ENCODE peak calls at places on chromosomes 1 and 21, in four cellular contexts. Q is sigmoid colon, M is OCI-LY7, E is K562. G is an unnamed sample.

GRCh38 chr1:121586369-121587229 is 401.8 kb downstream of the SRGAP2C start:
- DNase-seq in Q (peak; percentile 48), M (no peak), E (peak; percentile 28), G (no peak)

GRCh38 chr1:42913426-42914091 is 45.1 kb downstream of the SLC2A1 start:
- DNase-seq in Q (no peak), M (peak; percentile 82), E (peak; percentile 86), G (peak; percentile 57)

GRCh38 chr1:5238351-5239123 is 584.1 kb downstream of the AJAP1 start:
- DNase-seq in Q (no peak), M (no peak), E (no peak), G (no peak)

GRCh38 chr1:197663178-197663953 is 111.9 kb downstream of the DENND1B start:
- DNase-seq in Q (no peak), M (no peak), E (no peak), G (peak; percentile 14)

GRCh38 chr1:4075436-4076225 is 175.6 kb upstream of the C1orf174 start:
- DNase-seq in Q (peak; percentile 29), M (no peak), E (no peak), G (no peak)

GRCh38 chr1:7783178-7783711 is 846 bp upstream of the PER3 start:
- DNase-seq in Q (peak; percentile 93), M (peak; percentile 31), E (peak; percentile 88), G (peak; percentile 18)

GRCh38 chr1:153963850-153964331 is 554 bp upstream of the SLC39A1 start:
- DNase-seq in Q (peak; percentile 82), M (no peak), E (peak; percentile 71), G (peak; percentile 58)

GRCh38 chr1:3258431-3259003 is 189.5 kb downstream of the PRDM16 start:
- DNase-seq in Q (no peak), M (no peak), E (no peak), G (no peak)

GRCh38 chr1:183804916-183805734 is at the start of gene RGL1:
- DNase-seq in Q (peak; percentile 94), M (no peak), E (no peak), G (peak; percentile 70)

GRCh38 chr1:162502928-162503327 is 5.3 kb downstream of the UHMK1 start:
- DNase-seq in Q (no peak), M (no peak), E (no peak), G (peak; percentile 68)

GRCh38 chr1:108573183-108573582 is 13.3 kb downstream of the EEIG2 start:
- DNase-seq in Q (no peak), M (no peak), E (no peak), G (no peak)

GRCh38 chr1:53111073-53111556 is 31.3 kb downstream of the SLC1A7 start:
- DNase-seq in Q (no peak), M (no peak), E (peak; percentile 24), G (peak; percentile 45)

GRCh38 chr1:83559531-83559930 is 439.4 kb downstream of the TTLL7 start:
- DNase-seq in Q (no peak), M (no peak), E (no peak), G (no peak)

GRCh38 chr1:109490029-109490933 is 3.6 kb upstream of the CYB561D1 start:
- DNase-seq in Q (peak; percentile 83), M (peak; percentile 68), E (peak; percentile 79), G (peak; percentile 27)

GRCh38 chr1:46517010-46517600 is 27.5 kb downstream of the DMBX1 start:
- DNase-seq in Q (no peak), M (no peak), E (peak; percentile 77), G (no peak)

GRCh38 chr1:27774654-27775053 is 1.6 kb downstream of the STX12 start:
- DNase-seq in Q (no peak), M (no peak), E (no peak), G (no peak)

GRCh38 chr1:118360817-118361216 is 175.8 kb upstream of the SPAG17 start:
- DNase-seq in Q (no peak), M (no peak), E (no peak), G (peak; percentile 66)

GRCh38 chr1:160405331-160405877 is 5.0 kb downstream of the VANGL2 start:
- DNase-seq in Q (no peak), M (no peak), E (no peak), G (no peak)

GRCh38 chr1:220076861-220077762 is 12.5 kb downstream of the BPNT1 start:
- DNase-seq in Q (no peak), M (no peak), E (no peak), G (peak; percentile 4)

GRCh38 chr1:146034976-146035469 is 13.5 kb upstream of the HJV start:
- DNase-seq in Q (no peak), M (peak; percentile 46), E (peak; percentile 63), G (peak; percentile 4)

GRCh38 chr1:201999625-202000238 is 10.7 kb upstream of the ELF3 start:
- DNase-seq in Q (no peak), M (peak; percentile 59), E (peak; percentile 81), G (no peak)

GRCh38 chr1:238141295-238141694 is 250.6 kb upstream of the ZP4 start:
- DNase-seq in Q (no peak), M (no peak), E (no peak), G (no peak)

GRCh38 chr1:192763756-192764155 is 45.1 kb upstream of the RGS2 start:
- DNase-seq in Q (no peak), M (no peak), E (no peak), G (peak; percentile 71)

GRCh38 chr1:84253891-84254290 is 47.6 kb upstream of the SAMD13 start:
- DNase-seq in Q (peak; percentile 65), M (no peak), E (no peak), G (peak; percentile 97)

GRCh38 chr1:191888996-191889622 is 269.2 kb upstream of the RGS18 start:
- DNase-seq in Q (no peak), M (no peak), E (peak; percentile 90), G (no peak)

GRCh38 chr1:84959294-84959693 is 37.6 kb downstream of the MCOLN2 start:
- DNase-seq in Q (no peak), M (no peak), E (no peak), G (no peak)

GRCh38 chr1:216910081-216910840 is 187.0 kb upstream of the ESRRG start:
- DNase-seq in Q (no peak), M (no peak), E (no peak), G (peak; percentile 60)

GRCh38 chr1:21022279-21023040 is 154.2 kb downstream of the EIF4G3 start:
- DNase-seq in Q (peak; percentile 84), M (peak; percentile 11), E (peak; percentile 96), G (peak; percentile 99)

GRCh38 chr1:1157914-1158710 is 15.6 kb upstream of the TTLL10 start:
- DNase-seq in Q (peak; percentile 79), M (peak; percentile 27), E (peak; percentile 48), G (peak; percentile 5)

GRCh38 chr21:29346281-29346680 is 47.6 kb downstream of the BACH1 start:
- DNase-seq in Q (no peak), M (no peak), E (no peak), G (no peak)

GRCh38 chr1:21865943-21866628 is 54.0 kb downstream of the LDLRAD2 start:
- DNase-seq in Q (no peak), M (peak; percentile 88), E (peak; percentile 84), G (no peak)

DNA sequence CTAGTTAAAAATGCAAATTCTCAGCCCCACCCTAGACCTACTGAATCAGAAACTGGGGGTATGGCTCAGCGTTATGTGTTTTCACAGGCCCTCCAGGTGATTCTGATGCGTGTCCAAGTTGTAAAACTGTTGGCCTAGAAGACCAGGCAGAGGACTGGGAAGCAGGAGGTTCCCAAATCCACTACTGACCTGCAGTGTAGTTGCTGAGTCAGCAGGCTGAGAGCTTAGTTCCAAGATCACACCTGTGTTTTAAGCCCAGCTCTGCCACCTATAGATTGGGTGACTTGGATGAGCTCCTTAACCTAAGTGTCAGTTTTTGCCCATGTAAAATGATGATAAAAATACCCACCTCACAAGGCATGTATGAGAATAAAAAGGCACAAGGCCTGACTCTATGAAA is 4.1 kb downstream of the GRHL3 start:
- DNase-seq in Q (no peak), M (no peak), E (no peak), G (no peak)
- H3K4me3 ChIP-seq in Q (no peak overlapping the region), M (no peak overlapping the region), E (no peak overlapping the region), G (no peak overlapping the region)

GRCh38 chr1:106879538-106879937 is 176.9 kb upstream of the PRMT6 start:
- DNase-seq in Q (peak; percentile 92), M (no peak), E (no peak), G (no peak)
- H3K27ac ChIP-seq in Q (peak overlapping the region; percentile 66), M (no peak overlapping the region), E (no peak overlapping the region), G (no peak overlapping the region)

DNA sequence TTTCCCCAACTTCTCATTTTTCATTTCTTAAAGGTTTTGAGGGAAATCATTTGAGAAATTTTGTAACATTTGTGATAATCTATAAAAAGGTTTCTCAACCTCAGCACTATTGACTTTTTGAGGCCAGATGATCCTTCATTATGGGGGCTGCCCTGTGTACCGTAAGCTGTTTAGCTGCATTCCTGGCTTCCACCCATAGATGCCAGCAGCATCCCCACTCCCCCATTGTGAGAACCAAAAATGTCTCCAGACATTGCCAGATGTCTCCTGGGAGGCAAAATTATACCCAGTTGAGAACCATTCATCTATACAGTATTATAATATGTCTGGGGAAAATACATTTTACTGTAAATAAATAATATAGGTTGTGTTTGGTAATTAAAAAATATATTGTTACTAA is 146.0 kb downstream of the PBX1 start:
- DNase-seq in Q (no peak), M (no peak), E (peak; percentile 22), G (no peak)
- TF ChIP-seq CTCF in Q (no peak), M (peak; percentile 34), E (peak; percentile 42), G (no peak)

GRCh38 chr1:9319789-9320519 is 27.3 kb downstream of the SPSB1 start:
- DNase-seq in Q (no peak), M (peak; percentile 17), E (no peak), G (no peak)
- H3K4me3 ChIP-seq in Q (no peak overlapping the region), M (no peak overlapping the region), E (no peak overlapping the region), G (no peak overlapping the region)

DNA sequence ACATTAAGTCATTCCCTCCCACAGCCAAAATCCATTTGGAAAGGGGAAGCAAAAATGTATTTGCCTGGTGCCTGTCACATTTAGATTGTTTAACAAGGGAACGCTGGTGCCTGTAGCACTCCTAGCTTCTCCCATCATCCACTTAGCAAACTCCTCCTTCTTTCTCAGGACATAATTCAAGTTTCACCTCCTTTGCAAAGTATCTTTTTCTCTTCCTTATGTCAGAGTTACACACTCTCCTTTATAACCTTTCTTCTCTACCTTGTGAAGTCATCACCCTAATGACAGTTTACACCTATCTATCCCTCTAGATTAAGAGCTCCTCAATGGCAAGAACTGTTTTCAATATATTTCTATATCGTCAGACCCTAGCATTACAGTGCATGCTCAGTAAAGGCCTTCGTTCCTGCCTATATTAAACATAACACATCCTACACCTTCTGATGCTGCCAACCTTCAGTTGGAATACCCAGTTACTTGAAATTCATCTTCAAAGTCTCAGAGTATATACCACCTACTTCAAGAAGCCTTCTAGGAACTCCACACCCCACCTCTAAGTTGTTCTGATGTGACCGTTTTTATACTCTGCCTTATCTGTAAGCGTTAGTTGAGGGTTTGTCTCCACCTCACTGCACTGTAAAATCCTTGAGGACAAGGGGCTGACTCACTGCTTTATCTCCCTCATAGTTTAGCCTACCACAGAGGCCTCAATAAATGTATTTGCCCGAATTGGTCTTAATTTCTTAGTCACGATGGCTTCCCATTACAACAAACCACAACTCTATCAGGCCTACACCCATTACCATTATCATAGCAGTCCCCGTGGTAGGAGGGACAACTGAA is 1.0 kb upstream of the EPS15 start:
- DNase-seq in Q (no peak), M (no peak), E (peak; percentile 95), G (peak; percentile 96)
- H3K27ac ChIP-seq in Q (peak overlapping the region; percentile 91), M (no peak overlapping the region), E (peak overlapping the region; percentile 76), G (peak overlapping the region; percentile 24)

GRCh38 chr1:96533820-96534219 is 187.8 kb upstream of the PTBP2 start:
- DNase-seq in Q (no peak), M (no peak), E (no peak), G (no peak)

GRCh38 chr1:96541491-96541890 is 180.1 kb upstream of the PTBP2 start:
- DNase-seq in Q (no peak), M (no peak), E (no peak), G (no peak)

GRCh38 chr1:96538883-96539282 is 182.7 kb upstream of the PTBP2 start:
- DNase-seq in Q (peak; percentile 85), M (no peak), E (no peak), G (peak; percentile 87)

GRCh38 chr1:96536576-96536975 is 185.0 kb upstream of the PTBP2 start:
- DNase-seq in Q (no peak), M (no peak), E (no peak), G (no peak)

GRCh38 chr1:96538001-96538649 is 183.5 kb upstream of the PTBP2 start:
- DNase-seq in Q (peak; percentile 86), M (no peak), E (no peak), G (peak; percentile 78)
- TF ChIP-seq CTCF in Q (no peak), M (no peak), E (no peak), G (no peak)